ENCODE peak calls at places on chromosome 21, in ten cellular contexts. I is BE2C, S is tibial nerve, O is neural progenitor cell, R is DND-41, N is PC-3, Q is lung, G is esophagus squamous epithelium, A is fibroblast of lung, L is breast epithelium. T is an unnamed sample.

GRCh38 chr21:41322496-41323382 is 6.1 kb downstream of the FAM3B start:
- DNase-seq in I (no peak), S (no peak), O (no peak), R (no peak), N (no peak), Q (no peak), G (no peak), A (no peak), L (no peak), T (no peak)

GRCh38 chr21:45478816-45479669 is 63.2 kb downstream of the SLC19A1 start:
- DNase-seq in I (no peak), S (no peak), O (no peak), R (no peak), N (no peak), Q (no peak), G (no peak), A (no peak), L (no peak), T (no peak)

GRCh38 chr21:18812308-18812707 is 408.7 kb upstream of the TMPRSS15 start:
- DNase-seq in I (no peak), S (no peak), O (no peak), R (no peak), N (no peak), Q (no peak), G (no peak), A (no peak), L (no peak), T (no peak)

GRCh38 chr21:22711636-22712035 is 1713.4 kb downstream of the NCAM2 start:
- DNase-seq in I (no peak), S (no peak), O (no peak), R (no peak), N (peak; percentile 14), Q (no peak), G (no peak), A (no peak), L (no peak), T (no peak)

GRCh38 chr21:46295996-46296752 is 10.0 kb downstream of the YBEY start:
- DNase-seq in I (peak; percentile 56), S (peak; percentile 85), O (no peak), R (no peak), N (no peak), Q (no peak), G (no peak), A (peak; percentile 40), L (peak; percentile 67), T (peak; percentile 55)

GRCh38 chr21:25639922-25640670 is 1.0 kb downstream of the JAM2 start:
- DNase-seq in I (peak; percentile 85), S (peak; percentile 21), O (peak; percentile 59), R (no peak), N (no peak), Q (no peak), G (no peak), A (peak; percentile 10), L (no peak), T (no peak)

GRCh38 chr21:29117372-29117955 is 13.0 kb upstream of the MAP3K7CL start:
- DNase-seq in I (no peak), S (no peak), O (no peak), R (no peak), N (no peak), Q (no peak), G (no peak), A (no peak), L (no peak), T (no peak)

GRCh38 chr21:25360593-25360992 is 246.7 kb downstream of the MRPL39 start:
- DNase-seq in I (no peak), S (no peak), O (no peak), R (no peak), N (peak; percentile 40), Q (no peak), G (no peak), A (no peak), L (no peak), T (no peak)

GRCh38 chr21:34983680-34984086 is 65.4 kb downstream of the RUNX1 start:
- DNase-seq in I (no peak), S (no peak), O (no peak), R (peak; percentile 53), N (peak; percentile 65), Q (no peak), G (no peak), A (peak; percentile 86), L (no peak), T (no peak)

GRCh38 chr21:16088121-16088520 is 358.3 kb downstream of the USP25 start:
- DNase-seq in I (no peak), S (no peak), O (no peak), R (no peak), N (no peak), Q (no peak), G (no peak), A (no peak), L (no peak), T (no peak)

GRCh38 chr21:35573472-35574389 is 486.6 kb downstream of the SETD4 start:
- DNase-seq in I (no peak), S (no peak), O (no peak), R (no peak), N (no peak), Q (no peak), G (no peak), A (peak; percentile 67), L (no peak), T (no peak)

GRCh38 chr21:32626633-32627196 is 14.5 kb upstream of the CFAP298 start:
- DNase-seq in I (no peak), S (no peak), O (no peak), R (no peak), N (peak; percentile 19), Q (no peak), G (no peak), A (peak; percentile 84), L (no peak), T (no peak)
- TF ChIP-seq CTCF in I (no peak), S (no peak), O (no peak), R (no peak), N (no peak), Q (no peak), G (no peak), A (no peak), L (no peak), T (no peak)

GRCh38 chr21:36716387-36716786 is 17.5 kb downstream of the SIM2 start:
- DNase-seq in I (no peak), S (no peak), O (no peak), R (no peak), N (no peak), Q (no peak), G (no peak), A (no peak), L (no peak), T (no peak)
- H3K27me3 ChIP-seq in I (peaks cover 92% of the 10 kb centered on the region), S (no peaks in the 10 kb centered on the region), O (peaks cover 72% of the 10 kb centered on the region), R (no peaks in the 10 kb centered on the region), N (no peaks in the 10 kb centered on the region), Q (peaks cover 8% of the 10 kb centered on the region), G (peaks cover 95% of the 10 kb centered on the region), A (peaks cover 36% of the 10 kb centered on the region), L (peaks cover 46% of the 10 kb centered on the region), T (peaks cover 93% of the 10 kb centered on the region)

DNA sequence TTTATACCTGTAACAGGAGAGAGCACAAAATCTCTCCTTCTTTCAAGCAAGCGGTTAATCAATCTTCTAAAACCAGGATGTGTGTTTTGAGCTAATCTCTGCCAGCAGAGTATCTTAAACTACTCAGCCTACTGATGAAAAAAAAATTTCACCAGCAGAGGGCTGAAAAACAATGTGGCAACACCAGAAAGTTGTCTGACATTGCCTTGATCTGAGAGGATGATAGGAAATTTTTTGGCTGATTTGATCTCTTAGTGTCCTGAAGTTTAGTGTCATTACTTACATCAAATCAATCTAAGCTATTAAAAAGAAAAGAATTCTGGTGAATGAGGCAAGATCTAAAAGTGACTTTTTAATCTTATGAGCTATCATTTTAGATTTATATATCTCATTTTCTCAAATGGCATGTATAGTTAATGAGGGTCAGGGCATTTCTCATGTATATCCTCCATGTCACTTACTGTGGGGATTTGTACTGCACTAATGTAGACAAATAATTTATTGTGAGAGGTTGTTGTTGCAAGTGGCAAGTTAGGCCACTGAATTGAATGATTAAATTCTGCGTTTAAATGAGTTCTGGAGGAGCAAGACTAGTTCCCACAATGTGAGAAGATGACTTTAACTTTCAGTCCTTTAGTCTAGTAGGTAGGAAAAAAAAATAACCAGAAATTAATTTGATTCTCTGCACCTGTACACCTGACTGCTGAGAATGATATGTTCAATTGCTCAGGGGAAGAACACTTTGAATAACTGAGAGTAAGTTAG is 10.8 kb downstream of the ADAMTS1 start:
- DNase-seq in I (no peak), S (no peak), O (no peak), R (no peak), N (peak; percentile 38), Q (no peak), G (no peak), A (no peak), L (no peak), T (no peak)
- TF ChIP-seq CTCF in I (peak; percentile 53), S (peak; percentile 40), O (peak; percentile 38), R (peak; percentile 50), N (peak; percentile 48), Q (no peak), G (no peak), A (peak; percentile 28), L (no peak), T (no peak)

GRCh38 chr21:42779431-42779861 is 99.9 kb downstream of the WDR4 start:
- DNase-seq in I (no peak), S (no peak), O (no peak), R (no peak), N (no peak), Q (no peak), G (no peak), A (no peak), L (no peak), T (no peak)
- H3K27me3 ChIP-seq in I (no peaks in the 10 kb centered on the region), S (no peaks in the 10 kb centered on the region), O (peaks cover 43% of the 10 kb centered on the region), R (no peaks in the 10 kb centered on the region), N (peaks cover 58% of the 10 kb centered on the region), Q (no peaks in the 10 kb centered on the region), G (peaks cover 63% of the 10 kb centered on the region), A (peaks cover 17% of the 10 kb centered on the region), L (peaks cover 3% of the 10 kb centered on the region), T (no peaks in the 10 kb centered on the region)

DNA sequence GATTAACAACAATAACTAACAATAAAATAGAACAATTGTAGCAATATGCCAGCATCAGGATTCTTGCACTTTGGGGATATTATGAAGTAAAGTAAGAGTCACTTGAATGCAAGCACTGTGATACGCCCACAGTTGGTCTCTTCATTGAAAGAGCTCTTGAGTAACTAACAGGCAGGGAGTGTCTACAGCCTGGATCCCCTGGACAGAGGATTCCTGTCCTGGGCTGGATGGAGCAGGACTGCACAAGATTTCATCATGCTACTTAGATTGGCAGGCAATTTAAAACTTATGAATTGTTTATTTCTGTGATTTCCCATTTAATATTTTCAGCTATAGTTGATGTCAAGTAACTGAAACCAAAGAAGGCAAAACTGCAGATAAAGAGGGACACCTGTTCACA is 13.7 kb upstream of the KRTAP19-5 start:
- DNase-seq in I (no peak), S (no peak), O (no peak), R (no peak), N (no peak), Q (no peak), G (no peak), A (no peak), L (no peak), T (no peak)
- TF ChIP-seq CTCF in I (no peak), S (no peak), O (no peak), R (no peak), N (no peak), Q (no peak), G (no peak), A (no peak), L (no peak), T (no peak)